ENCODE peak calls at places on chromosomes 3 and 15, in seven cellular contexts. One of them, this sample, is unnamed.

GRCh38 chr3:171049831-171050444 is 23.4 kb upstream of the SLC2A2 start:
- DNase-seq in WERI-Rb-1: peak
- DNase-seq in fibroblast of pulmonary artery: peak
- DNase-seq in cardiac fibroblast: peak
- DNase-seq in astrocyte of the spinal cord: peak
- DNase-seq in upper lobe of right lung: peak
- DNase-seq in astrocyte: peak
- DNase-seq in this sample: no peak

GRCh38 chr3:169624533-169624972 is 39.0 kb downstream of the MECOM start:
- DNase-seq in fibroblast of pulmonary artery: peak
- DNase-seq in WERI-Rb-1: peak
- DNase-seq in astrocyte: peak
- DNase-seq in cardiac fibroblast: peak
- DNase-seq in upper lobe of right lung: no peak
- DNase-seq in astrocyte of the spinal cord: no peak
- DNase-seq in this sample: no peak

GRCh38 chr3:42719002-42719401 is 16.4 kb upstream of the HHATL start:
- DNase-seq in WERI-Rb-1: no peak
- DNase-seq in astrocyte of the spinal cord: no peak
- DNase-seq in fibroblast of pulmonary artery: no peak
- DNase-seq in astrocyte: no peak
- DNase-seq in upper lobe of right lung: no peak
- DNase-seq in cardiac fibroblast: no peak
- DNase-seq in this sample: no peak

GRCh38 chr3:57961828-57962447 is 46.3 kb upstream of the FLNB start:
- DNase-seq in WERI-Rb-1: no peak
- DNase-seq in cardiac fibroblast: peak
- DNase-seq in astrocyte: no peak
- DNase-seq in astrocyte of the spinal cord: peak
- DNase-seq in upper lobe of right lung: no peak
- DNase-seq in fibroblast of pulmonary artery: peak
- DNase-seq in this sample: no peak

GRCh38 chr15:52552303-52552702 is 16.5 kb downstream of the ARPP19 start:
- DNase-seq in WERI-Rb-1: no peak
- DNase-seq in fibroblast of pulmonary artery: no peak
- DNase-seq in astrocyte of the spinal cord: no peak
- DNase-seq in astrocyte: no peak
- DNase-seq in upper lobe of right lung: no peak
- DNase-seq in cardiac fibroblast: no peak
- DNase-seq in this sample: no peak

GRCh38 chr3:189911001-189911400 is 209.7 kb downstream of the P3H2 start:
- DNase-seq in astrocyte: no peak
- DNase-seq in astrocyte of the spinal cord: no peak
- DNase-seq in cardiac fibroblast: no peak
- DNase-seq in WERI-Rb-1: no peak
- DNase-seq in upper lobe of right lung: no peak
- DNase-seq in fibroblast of pulmonary artery: no peak
- DNase-seq in this sample: no peak

GRCh38 chr15:35755237-35755802 is 209.4 kb upstream of the DPH6 start:
- DNase-seq in astrocyte: peak
- DNase-seq in fibroblast of pulmonary artery: no peak
- DNase-seq in upper lobe of right lung: no peak
- DNase-seq in cardiac fibroblast: no peak
- DNase-seq in astrocyte of the spinal cord: no peak
- DNase-seq in WERI-Rb-1: no peak
- DNase-seq in this sample: no peak

GRCh38 chr3:105527949-105528348 is 161.2 kb downstream of the ALCAM start:
- DNase-seq in fibroblast of pulmonary artery: no peak
- DNase-seq in astrocyte: peak
- DNase-seq in WERI-Rb-1: no peak
- DNase-seq in astrocyte of the spinal cord: peak
- DNase-seq in upper lobe of right lung: no peak
- DNase-seq in cardiac fibroblast: peak
- DNase-seq in this sample: no peak

GRCh38 chr3:194046995-194047681 is 88.8 kb upstream of the HES1 start:
- DNase-seq in astrocyte of the spinal cord: no peak
- DNase-seq in WERI-Rb-1: no peak
- DNase-seq in fibroblast of pulmonary artery: no peak
- DNase-seq in cardiac fibroblast: no peak
- DNase-seq in astrocyte: no peak
- DNase-seq in upper lobe of right lung: peak
- DNase-seq in this sample: no peak

GRCh38 chr3:143236226-143236964 is 116.8 kb downstream of the CHST2 start:
- DNase-seq in cardiac fibroblast: no peak
- DNase-seq in fibroblast of pulmonary artery: no peak
- DNase-seq in WERI-Rb-1: no peak
- DNase-seq in astrocyte: no peak
- DNase-seq in astrocyte of the spinal cord: no peak
- DNase-seq in upper lobe of right lung: no peak
- DNase-seq in this sample: no peak

GRCh38 chr3:71547254-71548198 is 36.0 kb downstream of the FOXP1 start:
- DNase-seq in WERI-Rb-1: no peak
- DNase-seq in fibroblast of pulmonary artery: peak
- DNase-seq in cardiac fibroblast: peak
- DNase-seq in astrocyte: no peak
- DNase-seq in upper lobe of right lung: no peak
- DNase-seq in astrocyte of the spinal cord: no peak
- DNase-seq in this sample: no peak

GRCh38 chr15:79209690-79210089 is 72.8 kb upstream of the ANKRD34C start:
- DNase-seq in astrocyte: no peak
- DNase-seq in fibroblast of pulmonary artery: no peak
- DNase-seq in upper lobe of right lung: no peak
- DNase-seq in WERI-Rb-1: no peak
- DNase-seq in cardiac fibroblast: no peak
- DNase-seq in astrocyte of the spinal cord: no peak
- DNase-seq in this sample: no peak

GRCh38 chr15:65376767-65377104 is 1.1 kb downstream of the IGDCC3 start:
- DNase-seq in astrocyte: no peak
- DNase-seq in fibroblast of pulmonary artery: no peak
- DNase-seq in WERI-Rb-1: no peak
- DNase-seq in upper lobe of right lung: no peak
- DNase-seq in astrocyte of the spinal cord: no peak
- DNase-seq in cardiac fibroblast: no peak
- DNase-seq in this sample: no peak

GRCh38 chr3:11118181-11118682 is 36.1 kb upstream of the HRH1 start:
- DNase-seq in astrocyte: peak
- DNase-seq in cardiac fibroblast: peak
- DNase-seq in fibroblast of pulmonary artery: peak
- DNase-seq in astrocyte of the spinal cord: peak
- DNase-seq in upper lobe of right lung: no peak
- DNase-seq in WERI-Rb-1: no peak
- DNase-seq in this sample: no peak

GRCh38 chr15:60721706-60722105 is 242.8 kb upstream of the ICE2 start:
- DNase-seq in astrocyte of the spinal cord: peak
- DNase-seq in astrocyte: peak
- DNase-seq in upper lobe of right lung: no peak
- DNase-seq in cardiac fibroblast: peak
- DNase-seq in fibroblast of pulmonary artery: peak
- DNase-seq in WERI-Rb-1: no peak
- DNase-seq in this sample: no peak

GRCh38 chr15:25734680-25735355 is 128.3 kb downstream of the ATP10A start:
- DNase-seq in astrocyte of the spinal cord: no peak
- DNase-seq in astrocyte: no peak
- DNase-seq in upper lobe of right lung: no peak
- DNase-seq in WERI-Rb-1: no peak
- DNase-seq in cardiac fibroblast: peak
- DNase-seq in fibroblast of pulmonary artery: no peak
- DNase-seq in this sample: no peak

GRCh38 chr3:133153382-133153781 is 115.2 kb downstream of the TMEM108 start:
- DNase-seq in fibroblast of pulmonary artery: no peak
- DNase-seq in upper lobe of right lung: no peak
- DNase-seq in astrocyte: no peak
- DNase-seq in WERI-Rb-1: no peak
- DNase-seq in cardiac fibroblast: no peak
- DNase-seq in astrocyte of the spinal cord: no peak
- DNase-seq in this sample: no peak

GRCh38 chr3:59885103-59885502 is 835.3 kb upstream of the CFAP20DC start:
- DNase-seq in cardiac fibroblast: no peak
- DNase-seq in upper lobe of right lung: no peak
- DNase-seq in WERI-Rb-1: no peak
- DNase-seq in astrocyte: no peak
- DNase-seq in astrocyte of the spinal cord: no peak
- DNase-seq in fibroblast of pulmonary artery: no peak
- DNase-seq in this sample: no peak

GRCh38 chr3:177150970-177151627 is 46.2 kb downstream of the TBL1XR1 start:
- DNase-seq in fibroblast of pulmonary artery: peak
- DNase-seq in astrocyte of the spinal cord: peak
- DNase-seq in upper lobe of right lung: no peak
- DNase-seq in WERI-Rb-1: no peak
- DNase-seq in astrocyte: peak
- DNase-seq in cardiac fibroblast: peak
- DNase-seq in this sample: peak

GRCh38 chr3:184351511-184352148 is 9.8 kb downstream of the CLCN2 start:
- DNase-seq in fibroblast of pulmonary artery: no peak
- DNase-seq in astrocyte of the spinal cord: no peak
- DNase-seq in upper lobe of right lung: no peak
- DNase-seq in cardiac fibroblast: no peak
- DNase-seq in WERI-Rb-1: no peak
- DNase-seq in astrocyte: no peak
- DNase-seq in this sample: no peak

GRCh38 chr15:58423858-58424608 is 7.8 kb upstream of the LIPC start:
- DNase-seq in upper lobe of right lung: no peak
- DNase-seq in cardiac fibroblast: peak
- DNase-seq in WERI-Rb-1: no peak
- DNase-seq in astrocyte of the spinal cord: peak
- DNase-seq in astrocyte: peak
- DNase-seq in fibroblast of pulmonary artery: no peak
- DNase-seq in this sample: no peak

GRCh38 chr3:108089544-108089943 is 1.3 kb downstream of the CD47 start:
- DNase-seq in astrocyte: no peak
- DNase-seq in fibroblast of pulmonary artery: no peak
- DNase-seq in WERI-Rb-1: no peak
- DNase-seq in astrocyte of the spinal cord: no peak
- DNase-seq in upper lobe of right lung: no peak
- DNase-seq in cardiac fibroblast: peak
- DNase-seq in this sample: no peak

GRCh38 chr15:65426216-65426853 is 3.6 kb upstream of the IGDCC4 start:
- DNase-seq in WERI-Rb-1: no peak
- DNase-seq in astrocyte: no peak
- DNase-seq in astrocyte of the spinal cord: no peak
- DNase-seq in fibroblast of pulmonary artery: no peak
- DNase-seq in cardiac fibroblast: no peak
- DNase-seq in upper lobe of right lung: no peak
- DNase-seq in this sample: no peak

DNA sequence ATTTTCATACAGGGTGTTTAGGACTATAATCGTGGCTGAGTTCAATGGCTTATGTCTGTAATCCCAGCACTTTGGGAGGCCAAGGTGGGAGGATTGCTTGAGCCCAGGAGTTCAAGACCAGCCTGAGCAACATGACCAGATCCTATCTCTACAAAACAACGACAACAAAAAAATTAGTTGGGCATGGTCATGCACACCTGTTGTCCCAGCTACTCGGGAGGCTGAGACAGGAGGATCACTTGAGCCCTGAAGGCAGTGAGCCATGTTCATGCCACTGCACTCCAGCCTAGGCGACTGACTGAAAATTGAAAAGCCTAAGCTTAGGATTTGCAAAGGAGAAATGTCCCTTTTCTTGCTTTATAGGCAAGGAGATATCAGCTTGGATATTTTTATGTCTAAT is 1.5 kb downstream of the BRK1 start:
- DNase-seq in cardiac fibroblast: no peak
- DNase-seq in astrocyte: no peak
- DNase-seq in astrocyte of the spinal cord: no peak
- DNase-seq in upper lobe of right lung: no peak
- DNase-seq in WERI-Rb-1: no peak
- DNase-seq in fibroblast of pulmonary artery: no peak
- DNase-seq in this sample: no peak
- H3K4me3 ChIP-seq in cardiac fibroblast: no peak
- H3K4me3 ChIP-seq in astrocyte: peak
- H3K4me3 ChIP-seq in astrocyte of the spinal cord: no peak
- H3K4me3 ChIP-seq in upper lobe of right lung: peak
- H3K4me3 ChIP-seq in WERI-Rb-1: no peak
- H3K4me3 ChIP-seq in fibroblast of pulmonary artery: peak
- H3K4me3 ChIP-seq in this sample: no peak

GRCh38 chr15:81006124-81006523 is 5.4 kb downstream of the TLNRD1 start:
- DNase-seq in astrocyte: no peak
- DNase-seq in astrocyte of the spinal cord: no peak
- DNase-seq in upper lobe of right lung: no peak
- DNase-seq in cardiac fibroblast: no peak
- DNase-seq in fibroblast of pulmonary artery: no peak
- DNase-seq in WERI-Rb-1: no peak
- DNase-seq in this sample: no peak
- TF ChIP-seq CTCF in astrocyte: no peak
- TF ChIP-seq CTCF in astrocyte of the spinal cord: no peak
- TF ChIP-seq CTCF in upper lobe of right lung: no peak
- TF ChIP-seq CTCF in cardiac fibroblast: no peak
- TF ChIP-seq CTCF in fibroblast of pulmonary artery: no peak
- TF ChIP-seq CTCF in WERI-Rb-1: no peak
- TF ChIP-seq CTCF in this sample: no peak

GRCh38 chr3:37519661-37520060 is 342.0 kb upstream of the CTDSPL start:
- DNase-seq in cardiac fibroblast: no peak
- DNase-seq in fibroblast of pulmonary artery: no peak
- DNase-seq in astrocyte: no peak
- DNase-seq in WERI-Rb-1: no peak
- DNase-seq in upper lobe of right lung: no peak
- DNase-seq in astrocyte of the spinal cord: no peak
- DNase-seq in this sample: no peak
- H3K4me3 ChIP-seq in cardiac fibroblast: no peak
- H3K4me3 ChIP-seq in fibroblast of pulmonary artery: no peak
- H3K4me3 ChIP-seq in astrocyte: no peak
- H3K4me3 ChIP-seq in WERI-Rb-1: no peak
- H3K4me3 ChIP-seq in upper lobe of right lung: no peak
- H3K4me3 ChIP-seq in astrocyte of the spinal cord: no peak
- H3K4me3 ChIP-seq in this sample: no peak

DNA sequence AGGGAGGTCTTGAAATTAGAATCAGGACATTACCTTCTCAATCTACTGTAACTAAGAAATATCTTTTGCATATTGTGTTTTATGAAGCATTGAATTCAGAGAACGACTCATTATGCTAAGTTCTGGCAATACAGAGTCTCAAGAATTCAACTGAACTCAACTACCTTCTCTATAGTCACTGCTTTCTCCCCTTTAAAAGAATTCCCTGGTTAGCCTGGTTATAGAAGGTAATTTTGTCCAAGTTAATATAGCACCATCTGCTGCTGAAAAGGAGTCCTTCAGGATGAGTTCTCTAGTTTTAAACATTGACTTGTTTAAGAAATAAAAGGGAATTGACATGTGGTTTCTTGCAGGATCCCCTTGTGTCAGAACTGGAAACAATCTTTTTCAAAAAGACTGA is 60.2 kb downstream of the IL16 start:
- DNase-seq in upper lobe of right lung: no peak
- DNase-seq in astrocyte: peak
- DNase-seq in fibroblast of pulmonary artery: peak
- DNase-seq in astrocyte of the spinal cord: peak
- DNase-seq in WERI-Rb-1: no peak
- DNase-seq in cardiac fibroblast: peak
- DNase-seq in this sample: no peak
- TF ChIP-seq CTCF in upper lobe of right lung: peak
- TF ChIP-seq CTCF in astrocyte: peak
- TF ChIP-seq CTCF in fibroblast of pulmonary artery: peak
- TF ChIP-seq CTCF in astrocyte of the spinal cord: peak
- TF ChIP-seq CTCF in WERI-Rb-1: no peak
- TF ChIP-seq CTCF in cardiac fibroblast: peak
- TF ChIP-seq CTCF in this sample: peak